ENCODE peak calls at places on chromosomes 5 and 9, in six cellular contexts. G is IMR-90, T is A549, J is SK-N-SH, A is GM12878, W is K562. Y is an unnamed sample.

GRCh38 chr9:21504894-21505293 is 22.8 kb upstream of the IFNE start:
- DNase-seq in G (no peak), T (no peak), J (no peak), A (no peak), W (no peak), Y (no peak)

GRCh38 chr5:159571501-159572244 is 241.4 kb upstream of the IL12B start:
- DNase-seq in G (no peak), T (peak), J (no peak), A (no peak), W (no peak), Y (no peak)

GRCh38 chr9:110895141-110895912 is 142.9 kb downstream of the LPAR1 start:
- DNase-seq in G (no peak), T (no peak), J (no peak), A (no peak), W (no peak), Y (no peak)

GRCh38 chr5:64759960-64760695 is 8.4 kb downstream of the SREK1IP1 start:
- DNase-seq in G (no peak), T (no peak), J (no peak), A (no peak), W (peak), Y (no peak)

GRCh38 chr5:119393746-119394145 is 37.9 kb downstream of the TNFAIP8 start:
- DNase-seq in G (peak), T (no peak), J (no peak), A (no peak), W (no peak), Y (no peak)

GRCh38 chr9:94649100-94649855 is 10.0 kb upstream of the FBP1 start:
- DNase-seq in G (peak), T (peak), J (no peak), A (no peak), W (no peak), Y (no peak)

GRCh38 chr5:151477106-151477505 is 29.7 kb downstream of the SLC36A1 start:
- DNase-seq in G (peak), T (no peak), J (no peak), A (no peak), W (no peak), Y (no peak)

GRCh38 chr9:116482740-116483139 is 204.4 kb upstream of the TRIM32 start:
- DNase-seq in G (no peak), T (no peak), J (no peak), A (no peak), W (no peak), Y (no peak)

GRCh38 chr5:174503461-174504265 is 220.7 kb upstream of the MSX2 start:
- DNase-seq in G (peak), T (peak), J (no peak), A (no peak), W (no peak), Y (no peak)

GRCh38 chr9:136326061-136326776 is 1.1 kb upstream of the GPSM1 start:
- DNase-seq in G (peak), T (no peak), J (peak), A (no peak), W (no peak), Y (no peak)
- TF ChIP-seq SMC3 in G (no peak), T (no peak), J (no peak), A (no peak), W (no peak), Y (no peak)

DNA sequence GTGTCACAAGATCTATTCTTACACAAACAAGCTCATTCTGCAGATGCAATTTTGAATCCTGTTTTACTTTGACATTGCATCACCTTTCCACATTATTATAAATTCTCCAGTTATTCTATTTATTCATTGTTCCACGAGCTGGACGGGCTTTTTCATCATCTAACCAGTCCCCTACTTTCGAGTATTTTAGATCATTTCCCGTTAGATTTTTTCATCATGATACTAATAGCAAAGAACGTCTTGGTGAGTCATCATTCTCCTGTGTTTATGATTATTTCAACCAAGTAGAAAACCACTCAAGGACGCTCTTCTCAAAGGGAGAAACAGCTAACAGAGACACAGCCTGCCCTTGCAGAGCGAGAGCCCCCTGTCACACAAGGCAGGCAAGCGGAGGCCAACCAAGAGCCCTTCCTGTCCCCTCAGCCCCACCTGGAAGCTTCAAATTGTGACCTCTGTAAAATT is 15.1 kb downstream of the BBLN start:
- DNase-seq in G (peak), T (no peak), J (no peak), A (no peak), W (no peak), Y (no peak)
- TF ChIP-seq SMC3 in G (no peak), T (no peak), J (no peak), A (no peak), W (no peak), Y (no peak)

DNA sequence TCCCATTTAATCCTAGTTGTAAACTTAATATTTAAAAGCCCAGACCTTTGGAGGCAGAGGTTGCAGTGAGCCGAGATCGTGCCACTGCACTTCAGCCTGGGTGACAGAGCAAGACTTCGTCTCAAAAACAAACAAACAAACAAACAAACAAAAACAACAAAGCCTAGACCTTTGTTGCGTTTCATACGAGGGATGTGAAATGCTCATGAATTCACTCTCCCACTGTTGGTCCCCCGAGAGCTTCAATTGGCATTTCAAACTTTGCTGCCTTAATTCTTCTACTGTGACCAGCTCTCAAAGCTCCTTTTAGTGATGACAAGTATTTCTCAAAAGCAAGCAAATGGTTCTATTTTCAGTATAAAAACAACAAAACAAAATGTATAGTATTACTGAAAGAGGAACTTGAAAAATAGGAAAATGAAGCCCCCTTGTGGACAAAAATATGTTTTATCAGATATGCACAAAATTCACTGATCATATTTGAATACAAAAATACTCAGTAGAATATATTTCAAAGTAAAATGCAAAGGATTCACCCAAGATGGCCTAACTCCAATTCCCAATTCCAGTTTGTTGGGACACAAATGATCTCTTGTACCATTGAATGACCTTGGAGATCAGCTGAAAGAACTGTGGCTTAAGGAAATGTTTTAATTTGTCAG is 140.4 kb downstream of the ESM1 start:
- DNase-seq in G (peak), T (no peak), J (peak), A (peak), W (no peak), Y (peak)
- TF ChIP-seq SMC3 in G (peak), T (peak), J (peak), A (peak), W (peak), Y (peak)

GRCh38 chr5:143641549-143641955 is 170.4 kb upstream of the HMHB1 start:
- DNase-seq in G (peak), T (no peak), J (no peak), A (peak), W (no peak), Y (no peak)
- TF ChIP-seq SMC3 in G (no peak), T (no peak), J (no peak), A (no peak), W (no peak), Y (no peak)

GRCh38 chr9:87149794-87150193 is 202.5 kb upstream of the GAS1 start:
- DNase-seq in G (peak), T (no peak), J (no peak), A (no peak), W (no peak), Y (no peak)

GRCh38 chr9:87147803-87148202 is 200.5 kb upstream of the GAS1 start:
- DNase-seq in G (no peak), T (no peak), J (no peak), A (no peak), W (no peak), Y (no peak)

GRCh38 chr9:87152206-87152605 is 204.9 kb upstream of the GAS1 start:
- DNase-seq in G (no peak), T (no peak), J (no peak), A (no peak), W (no peak), Y (no peak)

GRCh38 chr9:87148391-87149237 is 201.3 kb upstream of the GAS1 start:
- DNase-seq in G (peak), T (no peak), J (peak), A (no peak), W (peak), Y (no peak)
- TF ChIP-seq SMC3 in G (no peak), T (no peak), J (no peak), A (no peak), W (no peak), Y (no peak)

GRCh38 chr9:14654932-14655331 is 38.3 kb downstream of the ZDHHC21 start:
- DNase-seq in G (peak), T (no peak), J (no peak), A (no peak), W (no peak), Y (no peak)

GRCh38 chr9:14653511-14653910 is 39.7 kb downstream of the ZDHHC21 start:
- DNase-seq in G (no peak), T (no peak), J (no peak), A (no peak), W (no peak), Y (no peak)

GRCh38 chr9:14652729-14653377 is 40.4 kb downstream of the ZDHHC21 start:
- DNase-seq in G (peak), T (no peak), J (peak), A (no peak), W (peak), Y (peak)
- TF ChIP-seq SMC3 in G (peak), T (no peak), J (peak), A (no peak), W (peak), Y (peak)